ENCODE peak calls at places on chromosomes 2 and 18, in four cellular contexts. M is K562, A is GM12878, S is HL-60. I is an unnamed sample.

GRCh38 chr2:206482123-206482522 is 38.8 kb downstream of the ADAM23 start:
- DNase-seq in S (peak; percentile 7), M (no peak), A (no peak), I (no peak)

GRCh38 chr2:137511526-137511925 is 452.7 kb upstream of the HNMT start:
- DNase-seq in A (no peak), S (no peak), M (no peak), I (no peak)

GRCh38 chr2:201643216-201643651 is at the start of gene TMEM237:
- DNase-seq in S (no peak), A (no peak), M (no peak), I (peak; percentile 51)

GRCh38 chr2:115396579-115396978 is 954.1 kb downstream of the DPP10 start:
- DNase-seq in A (no peak), M (no peak), S (no peak), I (no peak)

GRCh38 chr2:15665067-15665942 is 73.6 kb downstream of the DDX1 start:
- DNase-seq in S (no peak), M (no peak), A (no peak), I (no peak)

GRCh38 chr2:15939556-15939853 is 845 bp upstream of the MYCN start:
- DNase-seq in A (no peak), S (no peak), M (peak; percentile 59), I (peak; percentile 56)

GRCh38 chr18:33957705-33958104 is 267.0 kb downstream of the NOL4 start:
- DNase-seq in S (no peak), A (no peak), M (no peak), I (no peak)

GRCh38 chr2:109555346-109555900 is 58.3 kb downstream of the SEPTIN10 start:
- DNase-seq in A (no peak), M (no peak), S (no peak), I (no peak)

GRCh38 chr2:24833821-24834732 is 40.9 kb downstream of the CENPO start:
- DNase-seq in S (no peak), M (no peak), A (no peak), I (no peak)

GRCh38 chr2:240319221-240319854 is 116.1 kb upstream of the GPC1 start:
- DNase-seq in S (no peak), A (no peak), M (no peak), I (no peak)

GRCh38 chr2:43057026-43057741 is 169.2 kb downstream of the ZFP36L2 start:
- DNase-seq in A (no peak), M (no peak), S (no peak), I (no peak)

GRCh38 chr2:10966056-10966455 is 54.3 kb downstream of the KCNF1 start:
- DNase-seq in S (no peak), M (no peak), A (no peak), I (no peak)

GRCh38 chr2:240502059-240502429 is 55.7 kb downstream of the ANKMY1 start:
- DNase-seq in A (no peak), M (no peak), S (no peak), I (no peak)

GRCh38 chr2:31382452-31383120 is 32.0 kb downstream of the XDH start:
- DNase-seq in A (no peak), M (no peak), S (no peak), I (no peak)

GRCh38 chr2:199757466-199757865 is 93.5 kb downstream of the FTCDNL1 start:
- DNase-seq in A (no peak), M (no peak), S (no peak), I (no peak)
- TF ChIP-seq SPI1 in A (no peak), M (no peak), S (no peak), I (no peak)

GRCh38 chr18:73683618-73684238 is 463.9 kb downstream of the FBXO15 start:
- DNase-seq in S (no peak), A (no peak), M (no peak), I (no peak)

GRCh38 chr18:73677458-73677857 is 470.2 kb downstream of the FBXO15 start:
- DNase-seq in S (no peak), M (no peak), A (no peak), I (no peak)

GRCh38 chr18:73681398-73681797 is 466.2 kb downstream of the FBXO15 start:
- DNase-seq in M (no peak), A (no peak), S (no peak), I (no peak)

GRCh38 chr18:73681912-73682311 is 465.7 kb downstream of the FBXO15 start:
- DNase-seq in S (no peak), A (no peak), M (no peak), I (no peak)

GRCh38 chr18:73679941-73680700 is 467.5 kb downstream of the FBXO15 start:
- DNase-seq in M (no peak), A (no peak), S (no peak), I (no peak)
- TF ChIP-seq SPI1 in M (no peak), A (no peak), S (no peak), I (no peak)

GRCh38 chr2:203534486-203535077 is 519 bp downstream of the RAPH1 start:
- DNase-seq in M (peak; percentile 9), S (no peak), A (no peak), I (peak; percentile 18)

GRCh38 chr2:203535078-203535783 is at the start of gene RAPH1:
- DNase-seq in S (peak; percentile 41), A (no peak), M (peak; percentile 81), I (peak; percentile 60)

GRCh38 chr2:203532957-203533695 is 2.0 kb downstream of the RAPH1 start:
- DNase-seq in S (no peak), A (no peak), M (no peak), I (no peak)

GRCh38 chr2:203535784-203536590 is 886 bp upstream of the RAPH1 start:
- DNase-seq in M (peak; percentile 37), S (no peak), A (no peak), I (no peak)

DNA sequence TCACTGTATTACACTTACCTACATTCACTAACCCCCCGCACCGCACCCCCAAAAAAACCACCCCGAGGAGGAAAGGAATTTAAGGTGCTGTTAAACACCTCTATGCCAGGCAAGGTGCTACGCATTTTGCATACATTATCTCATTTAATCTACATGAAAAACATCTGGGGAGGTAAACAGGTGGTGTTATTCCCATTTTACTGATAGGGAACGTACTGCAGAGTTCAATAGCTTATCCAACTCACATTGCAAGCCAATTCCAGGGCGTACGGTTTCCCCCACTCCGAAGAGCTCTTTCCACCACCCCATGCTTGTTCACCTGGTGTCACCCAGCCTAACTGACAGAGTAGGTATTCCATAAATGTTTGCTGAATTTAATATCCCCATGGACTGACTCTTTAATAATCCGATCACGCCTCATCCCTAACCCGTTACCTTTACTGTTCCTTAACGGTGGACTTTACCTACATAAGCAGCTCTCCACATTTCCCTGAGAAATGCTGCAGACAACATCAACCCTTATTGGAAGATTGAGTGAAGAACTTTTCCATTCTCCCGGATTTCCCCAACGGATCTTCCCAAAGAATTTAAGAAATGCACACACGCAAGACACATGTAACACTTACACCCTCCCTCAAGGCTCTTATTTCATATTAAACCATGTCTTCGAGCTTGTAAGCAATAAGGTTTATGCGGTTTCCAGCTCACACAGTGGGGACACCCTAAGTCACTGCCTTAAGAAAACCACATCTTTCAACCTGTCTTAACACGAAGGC is 1.2 kb downstream of the RAPH1 start:
- DNase-seq in A (no peak), S (no peak), M (no peak), I (no peak)
- TF ChIP-seq SPI1 in A (no peak), S (no peak), M (no peak), I (no peak)

GRCh38 chr2:104766683-104767082 is 87.2 kb upstream of the POU3F3 start:
- DNase-seq in S (no peak), M (no peak), A (no peak), I (no peak)

GRCh38 chr2:104774631-104775030 is 79.3 kb upstream of the POU3F3 start:
- DNase-seq in M (no peak), A (no peak), S (no peak), I (no peak)

GRCh38 chr2:104769096-104769495 is 84.8 kb upstream of the POU3F3 start:
- DNase-seq in M (no peak), S (no peak), A (no peak), I (no peak)

GRCh38 chr2:104768694-104769093 is 85.2 kb upstream of the POU3F3 start:
- DNase-seq in M (no peak), A (no peak), S (no peak), I (no peak)
- TF ChIP-seq SPI1 in M (no peak), A (no peak), S (no peak), I (no peak)